ENCODE peak calls at places on chromosome 3, in four cellular contexts. Z, H, B and J are unnamed samples.

GRCh38 chr3:151327571-151328198 is 1.7 kb downstream of the P2RY13 start:
- DNase-seq in H (no peak), B (no peak), Z (no peak), J (peak)

GRCh38 chr3:106814231-106814630 is 563.0 kb upstream of the CCDC54 start:
- DNase-seq in B (no peak), H (no peak), Z (no peak), J (no peak)

GRCh38 chr3:169148448-169149348 is 514.8 kb downstream of the MECOM start:
- DNase-seq in B (no peak), Z (no peak), H (no peak), J (no peak)

GRCh38 chr3:196008387-196008786 is 73.5 kb downstream of the TFRC start:
- DNase-seq in Z (no peak), B (no peak), H (no peak), J (no peak)

GRCh38 chr3:10310578-10310977 is 10.3 kb downstream of the SEC13 start:
- DNase-seq in B (no peak), Z (no peak), H (no peak), J (no peak)

GRCh38 chr3:150165396-150166094 is 194.8 kb upstream of the PFN2 start:
- DNase-seq in B (no peak), H (no peak), Z (no peak), J (no peak)

GRCh38 chr3:112671930-112672715 is 31.2 kb upstream of the CCDC80 start:
- DNase-seq in H (no peak), Z (peak), B (no peak), J (peak)

GRCh38 chr3:30400924-30401323 is 205.5 kb upstream of the TGFBR2 start:
- DNase-seq in B (no peak), H (no peak), Z (no peak), J (no peak)

GRCh38 chr3:175073209-175073905 is 214.2 kb downstream of the NAALADL2 start:
- DNase-seq in B (no peak), Z (no peak), H (no peak), J (no peak)

GRCh38 chr3:79822076-79822475 is 54.3 kb upstream of the ROBO1 start:
- DNase-seq in Z (no peak), B (no peak), H (no peak), J (no peak)

GRCh38 chr3:47475029-47475569 is 642 bp downstream of the SCAP start:
- DNase-seq in H (no peak), Z (peak), B (no peak), J (no peak)

GRCh38 chr3:86923071-86923476 is 67.9 kb downstream of the VGLL3 start:
- DNase-seq in B (no peak), H (no peak), Z (peak), J (no peak)

GRCh38 chr3:32297366-32297765 is 58.9 kb downstream of the CMTM8 start:
- DNase-seq in B (peak), H (no peak), Z (no peak), J (no peak)

GRCh38 chr3:182921665-182922355 is 58.5 kb downstream of the DCUN1D1 start:
- DNase-seq in B (no peak), H (no peak), Z (no peak), J (no peak)

GRCh38 chr3:4138150-4138783 is 164.9 kb upstream of the SETMAR start:
- DNase-seq in H (no peak), Z (no peak), B (no peak), J (no peak)

GRCh38 chr3:86782271-86782670 is 208.7 kb downstream of the VGLL3 start:
- DNase-seq in B (no peak), Z (no peak), H (no peak), J (no peak)

GRCh38 chr3:112699436-112699978 is 58.6 kb upstream of the CCDC80 start:
- DNase-seq in Z (peak), H (no peak), B (no peak), J (no peak)

GRCh38 chr3:166864473-166865467 is 515.3 kb downstream of the ZBBX start:
- DNase-seq in Z (no peak), H (no peak), B (no peak), J (no peak)

GRCh38 chr3:167657684-167658225 is 4.0 kb upstream of the WDR49 start:
- DNase-seq in H (no peak), Z (no peak), B (no peak), J (no peak)

GRCh38 chr3:155196131-155197075 is 97.1 kb downstream of the STRIT1 start:
- DNase-seq in Z (no peak), H (no peak), B (no peak), J (no peak)

GRCh38 chr3:188507244-188507720 is 353.3 kb downstream of the LPP start:
- DNase-seq in Z (peak), B (no peak), H (no peak), J (no peak)

GRCh38 chr3:112390783-112391641 is 58.1 kb downstream of the CD200 start:
- DNase-seq in H (no peak), Z (peak), B (no peak), J (no peak)

GRCh38 chr3:171797265-171797679 is 13.0 kb downstream of the PLD1 start:
- DNase-seq in B (no peak), H (no peak), Z (no peak), J (no peak)

GRCh38 chr3:56816061-56816460 is 14.3 kb upstream of the ARHGEF3 start:
- DNase-seq in B (no peak), H (no peak), Z (no peak), J (no peak)

GRCh38 chr3:62622553-62623174 is 249.3 kb upstream of the FEZF2 start:
- DNase-seq in H (peak), B (no peak), Z (peak), J (no peak)

GRCh38 chr3:28940530-28940929 is 340.3 kb upstream of the RBMS3 start:
- DNase-seq in B (no peak), H (peak), Z (peak), J (no peak)

GRCh38 chr3:46959169-46959515 is 17.4 kb downstream of the CCDC12 start:
- DNase-seq in H (no peak), Z (no peak), B (peak), J (peak)

GRCh38 chr3:153513236-153513635 is 351.2 kb downstream of the RAP2B start:
- DNase-seq in H (no peak), B (no peak), Z (peak), J (no peak)

GRCh38 chr3:112132554-112132953 is 494 bp downstream of the GCSAM start:
- DNase-seq in H (no peak), Z (no peak), B (no peak), J (no peak)

GRCh38 chr3:33392703-33393125 is 47.5 kb downstream of the UBP1 start:
- DNase-seq in H (no peak), Z (peak), B (no peak), J (no peak)

GRCh38 chr3:73512095-73512494 is 112.6 kb downstream of the PDZRN3 start:
- DNase-seq in H (no peak), B (no peak), Z (no peak), J (no peak)

GRCh38 chr3:171753025-171753472 is 57.2 kb downstream of the PLD1 start:
- DNase-seq in B (no peak), H (peak), Z (no peak), J (no peak)

GRCh38 chr3:180747805-180748361 is 68.6 kb upstream of the CCDC39 start:
- DNase-seq in Z (no peak), H (no peak), B (no peak), J (no peak)

GRCh38 chr3:183178833-183179549 is 16.5 kb upstream of the LAMP3 start:
- DNase-seq in Z (peak), H (peak), B (peak), J (no peak)

GRCh38 chr3:39261726-39262125 is 18.1 kb downstream of the CX3CR1 start:
- DNase-seq in H (no peak), B (no peak), Z (no peak), J (no peak)

GRCh38 chr3:29186982-29187718 is 93.7 kb upstream of the RBMS3 start:
- DNase-seq in B (no peak), Z (no peak), H (no peak), J (no peak)

GRCh38 chr3:179956416-179956830 is 80.3 kb downstream of the PEX5L start:
- DNase-seq in B (no peak), H (no peak), Z (no peak), J (peak)